ENCODE peak calls at places on chromosomes 12 and 14, in ten cellular contexts. A, G, M, D, Z, W, B, C, X and P are unnamed samples.

GRCh38 chr14:62691613-62692489 is 353.4 kb downstream of the KCNH5 start:
- DNase-seq in A (peak), G (peak), M (peak), D (no peak), Z (peak), W (no peak), B (no peak), C (peak), X (no peak), P (no peak)

GRCh38 chr12:47949441-47950341 is 13.7 kb upstream of the TMEM106C start:
- DNase-seq in A (peak), G (peak), M (peak), D (no peak), Z (peak), W (peak), B (peak), C (no peak), X (no peak), P (peak)

GRCh38 chr12:88643685-88644084 is 63.4 kb upstream of the KITLG start:
- DNase-seq in A (peak), G (no peak), M (no peak), D (no peak), Z (no peak), W (no peak), B (no peak), C (no peak), X (no peak), P (no peak)

GRCh38 chr12:58833844-58834243 is 86.5 kb downstream of the LRIG3 start:
- DNase-seq in A (no peak), G (no peak), M (no peak), D (no peak), Z (no peak), W (no peak), B (no peak), C (no peak), X (no peak), P (no peak)

GRCh38 chr12:107670999-107671643 is 14.5 kb upstream of the PWP1 start:
- DNase-seq in A (peak), G (no peak), M (no peak), D (no peak), Z (peak), W (no peak), B (no peak), C (no peak), X (no peak), P (no peak)

GRCh38 chr14:63551338-63551737 is 8.2 kb upstream of the PPP2R5E start:
- DNase-seq in A (peak), G (peak), M (no peak), D (no peak), Z (no peak), W (no peak), B (no peak), C (no peak), X (no peak), P (no peak)

GRCh38 chr14:29913550-29913949 is 14.1 kb downstream of the PRKD1 start:
- DNase-seq in A (no peak), G (no peak), M (no peak), D (no peak), Z (no peak), W (no peak), B (no peak), C (no peak), X (no peak), P (no peak)

GRCh38 chr14:102731101-102731870 is 46.0 kb upstream of the TRAF3 start:
- DNase-seq in A (no peak), G (no peak), M (no peak), D (no peak), Z (no peak), W (no peak), B (no peak), C (no peak), X (no peak), P (no peak)

GRCh38 chr14:105187116-105187515 is 6.0 kb upstream of the NUDT14 start:
- DNase-seq in A (no peak), G (no peak), M (no peak), D (no peak), Z (no peak), W (no peak), B (no peak), C (no peak), X (no peak), P (no peak)

GRCh38 chr14:36556811-36557433 is 25.5 kb downstream of the NKX2-8 start:
- DNase-seq in A (peak), G (peak), M (peak), D (no peak), Z (peak), W (no peak), B (peak), C (no peak), X (no peak), P (no peak)

GRCh38 chr14:20998674-20999366 is at the start of gene SLC39A2:
- DNase-seq in A (peak), G (peak), M (peak), D (no peak), Z (peak), W (no peak), B (no peak), C (no peak), X (no peak), P (no peak)

GRCh38 chr14:22333408-22334274 is 255.4 kb downstream of the DAD1 start:
- DNase-seq in A (peak), G (peak), M (peak), D (no peak), Z (peak), W (no peak), B (no peak), C (peak), X (no peak), P (no peak)

GRCh38 chr12:103326190-103326589 is 169.6 kb downstream of the C12orf42 start:
- DNase-seq in A (no peak), G (no peak), M (no peak), D (no peak), Z (no peak), W (no peak), B (no peak), C (no peak), X (no peak), P (no peak)